ENCODE peak calls at places on chromosomes 6 and 20, in four cellular contexts. P, K, U and T are unnamed samples.

GRCh38 chr6:7540595-7540994 is 876 bp upstream of the DSP start:
- DNase-seq in P (no peak), K (peak; percentile 67), U (no peak), T (no peak)

GRCh38 chr6:149716584-149716983 is 1.3 kb downstream of the LATS1 start:
- DNase-seq in P (no peak), K (no peak), U (no peak), T (peak; percentile 38)

GRCh38 chr6:3899061-3899460 is 49.9 kb downstream of the FAM50B start:
- DNase-seq in P (no peak), K (no peak), U (no peak), T (no peak)

GRCh38 chr6:140966676-140967075 is 1166.0 kb upstream of the GJE1 start:
- DNase-seq in P (no peak), K (no peak), U (no peak), T (no peak)

GRCh38 chr6:47165918-47166317 is 123.8 kb upstream of the ADGRF1 start:
- DNase-seq in P (no peak), K (no peak), U (no peak), T (no peak)

GRCh38 chr6:83042671-83043070 is 23.0 kb downstream of the UBE3D start:
- DNase-seq in P (no peak), K (no peak), U (no peak), T (no peak)

GRCh38 chr6:71404145-71404966 is 115.7 kb downstream of the OGFRL1 start:
- DNase-seq in P (peak; percentile 79), K (peak; percentile 85), U (no peak), T (no peak)

GRCh38 chr6:6379573-6379972 is 59.1 kb upstream of the F13A1 start:
- DNase-seq in P (no peak), K (no peak), U (no peak), T (no peak)

GRCh38 chr20:1784586-1784985 is 110.6 kb upstream of the SIRPA start:
- DNase-seq in P (no peak), K (no peak), U (no peak), T (no peak)

GRCh38 chr20:24837721-24838456 is 111.2 kb upstream of the CST7 start:
- DNase-seq in P (no peak), K (no peak), U (no peak), T (no peak)

GRCh38 chr20:51106011-51106410 is 83.1 kb upstream of the KCNG1 start:
- DNase-seq in P (peak; percentile 15), K (no peak), U (no peak), T (no peak)

GRCh38 chr20:25281541-25281991 is 33.7 kb downstream of the PYGB start:
- DNase-seq in P (no peak), K (no peak), U (no peak), T (no peak)

GRCh38 chr6:45154679-45155078 is 173.5 kb upstream of the RUNX2 start:
- DNase-seq in P (no peak), K (no peak), U (no peak), T (no peak)

GRCh38 chr20:23928788-23929187 is 49.2 kb upstream of the CST5 start:
- DNase-seq in P (no peak), K (no peak), U (no peak), T (peak; percentile 58)

GRCh38 chr6:34360556-34360955 is 31.9 kb downstream of the NUDT3 start:
- DNase-seq in P (no peak), K (no peak), U (no peak), T (no peak)

GRCh38 chr6:17863971-17864754 is 123.3 kb downstream of the KIF13A start:
- DNase-seq in P (peak; percentile 15), K (peak; percentile 39), U (no peak), T (peak; percentile 50)

GRCh38 chr6:110876170-110876773 is 1.7 kb downstream of the AMD1 start:
- DNase-seq in P (peak; percentile 78), K (peak; percentile 85), U (peak; percentile 56), T (peak; percentile 90)

GRCh38 chr20:50450961-50451752 is 59.0 kb upstream of the PTPN1 start:
- DNase-seq in P (peak; percentile 68), K (peak; percentile 57), U (no peak), T (no peak)

DNA sequence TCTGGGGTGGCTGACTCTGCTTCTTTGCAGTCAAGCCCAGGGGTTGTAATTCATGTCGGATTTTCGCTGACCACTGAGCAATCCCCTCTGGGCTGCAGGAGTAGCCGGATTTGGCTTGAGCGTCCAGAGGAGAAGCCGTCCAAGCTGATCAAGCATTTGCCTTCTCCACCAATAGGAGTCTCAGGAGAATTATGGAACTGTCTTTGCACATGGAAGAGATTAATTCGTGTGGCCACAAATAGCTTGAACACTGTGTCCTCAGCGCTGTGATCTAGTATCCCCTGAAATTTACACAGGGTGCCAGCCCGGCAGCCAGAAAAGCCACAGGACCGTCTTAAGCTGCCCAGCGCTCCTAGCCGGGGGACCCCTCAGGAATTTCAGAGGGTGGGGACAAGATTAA is 37.1 kb downstream of the EYA2 start:
- DNase-seq in P (no peak), K (no peak), U (no peak), T (no peak)
- TF ChIP-seq CHD2 in P (no peak), K (no peak), U (no peak), T (no peak)

GRCh38 chr6:162854228-162854627 is 126.5 kb downstream of the PACRG start:
- DNase-seq in P (no peak), K (no peak), U (no peak), T (no peak)

GRCh38 chr6:162852810-162853577 is 125.2 kb downstream of the PACRG start:
- DNase-seq in P (no peak), K (no peak), U (no peak), T (no peak)

GRCh38 chr6:162857321-162857720 is 129.5 kb downstream of the PACRG start:
- DNase-seq in P (no peak), K (no peak), U (no peak), T (no peak)

GRCh38 chr6:162854734-162855191 is 127.0 kb downstream of the PACRG start:
- DNase-seq in P (no peak), K (no peak), U (no peak), T (no peak)

DNA sequence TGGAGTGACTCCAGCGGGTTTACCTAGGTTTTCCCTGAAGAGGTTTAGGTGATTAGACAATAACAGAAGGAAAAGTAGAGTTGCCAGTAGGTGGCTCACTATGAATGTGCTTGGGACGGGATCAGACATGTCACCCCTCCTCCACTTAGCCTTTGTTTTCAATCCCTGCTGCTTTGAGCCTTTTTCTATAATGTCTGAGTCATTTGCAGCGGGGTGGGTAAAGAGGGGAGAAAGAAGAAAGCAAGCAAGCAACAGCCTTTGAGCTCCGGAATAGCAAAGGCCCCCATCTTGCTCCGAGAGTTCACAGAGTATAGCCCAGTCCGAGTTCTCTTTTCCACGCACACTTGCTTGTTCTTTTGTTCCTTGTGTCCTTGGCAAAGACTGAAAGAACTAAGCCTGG is 129.1 kb downstream of the PACRG start:
- DNase-seq in P (peak; percentile 64), K (peak; percentile 43), U (peak; percentile 58), T (peak; percentile 28)
- TF ChIP-seq PHF8 in P (no peak), K (no peak), U (no peak), T (no peak)

DNA sequence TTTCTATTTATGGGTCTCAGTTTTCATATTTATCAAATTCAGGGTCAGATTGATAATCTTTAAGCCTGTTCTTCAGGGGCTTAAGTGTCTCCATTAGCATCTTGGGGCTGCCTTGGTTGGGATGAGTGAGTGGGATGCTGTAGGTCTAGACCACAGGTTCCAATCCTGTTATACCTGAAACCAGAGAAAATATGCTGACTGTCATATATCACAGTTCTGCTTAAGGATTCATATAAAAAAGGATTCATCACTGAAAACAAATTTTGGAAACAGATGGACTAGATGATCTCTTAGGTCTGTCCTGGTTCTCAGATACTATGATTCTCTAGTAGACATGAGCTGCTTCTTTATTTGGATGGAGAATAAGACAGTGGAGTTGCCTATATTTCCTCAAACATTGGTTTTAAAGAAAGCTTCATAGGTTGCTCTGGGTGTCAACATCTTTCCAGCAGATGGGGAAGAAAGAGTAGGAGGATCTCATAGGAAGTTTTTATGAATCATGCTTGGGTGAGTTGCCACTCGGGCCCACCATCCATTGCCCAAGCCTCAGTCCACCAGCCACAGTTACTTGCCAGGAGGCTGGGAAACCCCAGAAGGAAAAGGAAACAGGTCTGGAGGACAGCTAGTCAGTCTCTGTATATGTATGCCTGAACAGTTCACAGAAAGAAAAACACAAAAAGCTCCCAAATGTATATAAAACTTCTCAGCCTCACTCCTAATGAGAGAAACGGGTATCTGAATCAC is 42.9 kb upstream of the MAP7 start:
- DNase-seq in P (no peak), K (no peak), U (no peak), T (no peak)
- TF ChIP-seq CHD2 in P (no peak), K (no peak), U (no peak), T (no peak)

GRCh38 chr6:89387516-89388222 is 24.4 kb downstream of the RRAGD start:
- DNase-seq in P (no peak), K (no peak), U (no peak), T (no peak)
- TF ChIP-seq PHF8 in P (no peak), K (no peak), U (no peak), T (no peak)

DNA sequence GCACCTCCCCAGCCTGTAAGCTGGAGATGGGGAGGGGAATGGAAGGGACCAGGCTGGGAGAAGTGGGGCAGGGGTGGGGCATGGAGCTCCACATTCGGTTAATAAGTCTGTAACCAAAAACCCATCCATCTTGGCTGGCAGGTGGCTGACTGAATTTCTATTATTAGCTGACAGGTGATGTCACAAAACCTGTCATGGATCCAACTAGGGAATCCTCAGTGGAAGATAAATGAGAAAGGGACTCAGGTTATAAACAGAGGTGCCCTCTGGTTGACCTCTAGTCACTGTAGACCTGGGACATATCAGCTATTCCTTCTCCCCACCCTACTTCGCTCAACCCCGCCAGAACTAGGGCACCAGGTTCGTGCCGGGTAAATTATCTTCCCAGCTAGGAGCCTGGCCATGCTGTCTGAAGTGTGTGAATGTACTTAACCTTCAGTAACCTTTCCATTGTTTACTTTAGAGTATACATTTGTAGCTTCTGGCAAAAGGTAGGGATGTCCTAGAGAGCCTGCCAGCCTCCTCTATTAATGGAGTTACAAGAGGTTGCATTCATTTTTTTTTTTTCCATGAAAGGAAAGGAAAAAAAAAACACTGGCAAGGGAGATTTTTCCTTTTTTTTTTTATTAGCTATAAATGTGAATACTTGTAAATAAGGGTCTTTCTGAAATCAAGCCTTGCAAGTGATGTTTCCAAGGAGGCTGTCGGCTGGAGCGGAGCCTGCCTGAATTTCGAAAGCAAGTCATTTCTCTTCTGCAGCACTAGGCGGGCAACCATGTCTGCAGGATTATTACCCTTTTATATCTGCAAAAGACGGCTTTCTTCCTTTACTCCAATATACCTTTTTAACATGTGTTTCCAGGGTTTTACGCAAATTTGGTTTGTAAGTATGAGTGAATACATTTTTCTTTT is 135.9 kb downstream of the TMEM242 start:
- DNase-seq in P (peak; percentile 41), K (no peak), U (no peak), T (no peak)
- TF ChIP-seq CHD2 in P (no peak), K (no peak), U (no peak), T (no peak)